ENCODE peak calls at places on chromosomes 7 and 10, in nine cellular contexts. N is lower lobe of right lung, R is stomach, S is hepatocyte, T is H9, P is upper lobe of left lung, W is RWPE2, H is left lung, L is ovary. C is an unnamed sample.
A peak's percentile ranks its signal among the peaks of the same experiment; 100 is the strongest.

GRCh38 chr7:116524609-116525297 is at the start of gene CAV1:
- DNase-seq in N (peak; percentile 84), R (peak; percentile 65), S (peak; percentile 78), T (peak; percentile 78), P (peak; percentile 83), W (peak; percentile 94), H (peak; percentile 88), L (peak; percentile 88), C (peak; percentile 89)

GRCh38 chr7:74272305-74273038 is 16.7 kb upstream of the CLIP2 start:
- DNase-seq in N (peak; percentile 85), R (peak; percentile 45), S (peak; percentile 75), T (peak; percentile 72), P (peak; percentile 76), W (no peak), H (peak; percentile 89), L (peak; percentile 70), C (peak; percentile 77)

GRCh38 chr7:90933984-90934383 is 330.2 kb upstream of the FZD1 start:
- DNase-seq in N (no peak), R (no peak), S (no peak), T (no peak), P (no peak), W (no peak), H (no peak), L (no peak), C (peak; percentile 27)

GRCh38 chr7:51067757-51068156 is 248.9 kb downstream of the COBL start:
- DNase-seq in N (no peak), R (peak; percentile 65), S (peak; percentile 80), T (peak; percentile 74), P (peak; percentile 48), W (no peak), H (no peak), L (no peak), C (no peak)

GRCh38 chr10:42476101-42476500 is 162.3 kb downstream of the ZNF33B start:
- DNase-seq in N (no peak), R (no peak), S (no peak), T (no peak), P (no peak), W (no peak), H (peak; percentile 68), L (no peak), C (no peak)

GRCh38 chr7:110983822-110984456 is 107.0 kb upstream of the LRRN3 start:
- DNase-seq in N (no peak), R (no peak), S (no peak), T (no peak), P (no peak), W (no peak), H (no peak), L (no peak), C (no peak)

GRCh38 chr7:70997275-70997674 is 134.7 kb upstream of the GALNT17 start:
- DNase-seq in N (no peak), R (no peak), S (no peak), T (no peak), P (no peak), W (no peak), H (no peak), L (no peak), C (no peak)

GRCh38 chr7:111527545-111527944 is 34.7 kb downstream of the IMMP2L start:
- DNase-seq in N (no peak), R (no peak), S (no peak), T (no peak), P (no peak), W (no peak), H (no peak), L (no peak), C (no peak)

GRCh38 chr7:43648725-43649406 is 66.0 kb downstream of the STK17A start:
- DNase-seq in N (no peak), R (no peak), S (no peak), T (no peak), P (peak; percentile 72), W (no peak), H (no peak), L (no peak), C (no peak)

GRCh38 chr7:83947260-83947659 is 247.3 kb downstream of the SEMA3A start:
- DNase-seq in N (no peak), R (no peak), S (peak; percentile 10), T (peak; percentile 71), P (no peak), W (no peak), H (no peak), L (no peak), C (no peak)

GRCh38 chr10:88456730-88457129 is 126.4 kb downstream of the RNLS start:
- DNase-seq in N (no peak), R (no peak), S (no peak), T (no peak), P (no peak), W (no peak), H (no peak), L (no peak), C (no peak)

GRCh38 chr10:126017961-126018560 is 121.7 kb downstream of the FANK1 start:
- DNase-seq in N (no peak), R (no peak), S (peak; percentile 15), T (no peak), P (no peak), W (no peak), H (no peak), L (no peak), C (no peak)

GRCh38 chr10:15642095-15642494 is 77.6 kb downstream of the ITGA8 start:
- DNase-seq in N (no peak), R (no peak), S (no peak), T (no peak), P (no peak), W (no peak), H (no peak), L (no peak), C (no peak)

GRCh38 chr7:43834463-43835251 is 34.7 kb downstream of the MRPS24 start:
- DNase-seq in N (no peak), R (no peak), S (no peak), T (no peak), P (no peak), W (no peak), H (no peak), L (no peak), C (no peak)

GRCh38 chr7:151012921-151013347 is 11.4 kb downstream of the ATG9B start:
- DNase-seq in N (no peak), R (no peak), S (peak; percentile 72), T (peak; percentile 76), P (no peak), W (peak; percentile 39), H (no peak), L (no peak), C (no peak)

GRCh38 chr7:36802459-36802858 is 78.2 kb upstream of the AOAH start:
- DNase-seq in N (no peak), R (no peak), S (no peak), T (no peak), P (no peak), W (no peak), H (no peak), L (no peak), C (no peak)

GRCh38 chr10:28135258-28135657 is 136.4 kb upstream of the ODAD2 start:
- DNase-seq in N (no peak), R (no peak), S (no peak), T (no peak), P (no peak), W (no peak), H (no peak), L (no peak), C (no peak)

DNA sequence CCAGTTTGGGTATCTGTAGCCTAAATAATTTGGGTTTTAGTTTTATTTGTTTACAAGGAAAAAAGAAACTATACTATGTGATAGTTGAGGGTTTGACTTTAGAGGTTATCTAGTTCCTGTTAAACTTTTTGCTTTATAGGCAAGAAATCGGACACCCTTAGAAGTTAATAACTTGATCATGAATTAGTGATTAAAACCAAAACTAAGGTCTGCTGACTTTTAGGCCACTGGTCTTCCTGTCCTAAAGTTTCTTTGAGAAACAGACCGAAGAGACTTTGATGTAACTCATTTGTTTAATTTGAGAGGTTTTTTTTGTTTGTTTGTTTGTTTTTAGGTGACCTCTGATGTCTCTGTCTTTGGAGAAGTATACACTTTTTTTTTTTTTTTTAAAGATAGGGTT is 59.7 kb downstream of the PHTF2 start:
- DNase-seq in N (no peak), R (no peak), S (no peak), T (no peak), P (no peak), W (no peak), H (no peak), L (no peak), C (no peak)
- H3K4me1 ChIP-seq in N (peaks cover 5% of the 10 kb centered on the region), R (peaks cover 11% of the 10 kb centered on the region), S (no peaks in the 10 kb centered on the region), T (no peaks in the 10 kb centered on the region), P (no peaks in the 10 kb centered on the region), W (no peaks in the 10 kb centered on the region), H (no peaks in the 10 kb centered on the region), L (no peaks in the 10 kb centered on the region), C (peaks cover 20% of the 10 kb centered on the region)

DNA sequence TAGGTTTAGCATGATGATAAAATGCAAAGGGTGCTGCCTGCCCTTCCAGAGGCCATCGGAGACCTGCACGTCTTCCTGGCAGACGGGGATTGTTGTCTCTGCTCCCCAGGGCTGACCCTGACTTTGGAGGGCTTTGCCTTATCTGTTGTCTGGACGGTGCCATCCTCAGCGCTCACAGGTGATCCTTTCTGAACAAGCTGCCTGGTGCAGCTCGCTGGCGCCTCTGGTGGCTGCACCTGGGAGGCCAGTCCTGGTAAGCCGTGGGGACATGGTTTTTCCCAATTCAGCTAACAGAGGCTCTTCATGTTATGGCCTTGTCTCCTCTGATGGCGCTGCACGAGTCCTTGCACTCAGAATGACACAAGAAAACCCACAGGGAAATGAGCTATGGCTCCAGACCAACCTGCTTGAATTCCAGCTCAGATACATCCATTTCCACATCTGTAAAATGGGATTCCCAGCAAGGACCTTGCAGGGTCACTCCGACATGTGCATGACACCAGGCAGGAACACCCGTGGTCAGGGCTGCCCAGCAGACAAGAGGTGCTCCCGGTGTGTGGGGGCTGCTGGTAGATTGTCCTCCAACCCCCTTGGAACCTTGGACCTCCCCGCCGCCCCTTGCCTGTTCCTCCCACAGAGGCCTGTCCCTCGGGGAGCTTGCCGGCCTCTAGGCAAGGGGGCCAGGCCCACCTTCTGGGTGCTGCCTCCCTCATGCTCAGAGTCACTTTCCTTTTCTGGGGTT is 50.4 kb upstream of the SHH start:
- DNase-seq in N (no peak), R (peak; percentile 23), S (no peak), T (peak; percentile 12), P (no peak), W (peak; percentile 44), H (peak; percentile 63), L (no peak), C (no peak)
- TF ChIP-seq CTCF in N (no peak), R (no peak), S (no peak), T (peak; percentile 65), P (no peak), W (peak; percentile 42), H (no peak), L (no peak), C (no peak)

GRCh38 chr7:127514499-127514898 is 70.9 kb downstream of the GCC1 start:
- DNase-seq in N (no peak), R (no peak), S (peak; percentile 30), T (no peak), P (no peak), W (no peak), H (no peak), L (no peak), C (no peak)
- H3K27me3 ChIP-seq in N (no peaks in the 10 kb centered on the region), R (no peaks in the 10 kb centered on the region), S (peaks cover 23% of the 10 kb centered on the region), T (no peaks in the 10 kb centered on the region), P (no peaks in the 10 kb centered on the region), W (peaks cover 8% of the 10 kb centered on the region), H (no peaks in the 10 kb centered on the region), L (no peaks in the 10 kb centered on the region), C (no peaks in the 10 kb centered on the region)

GRCh38 chr10:73914036-73914435 is 3.1 kb downstream of the PLAU start:
- DNase-seq in N (no peak), R (no peak), S (no peak), T (no peak), P (no peak), W (no peak), H (no peak), L (no peak), C (no peak)
- H3K4me1 ChIP-seq in N (peaks cover 53% of the 10 kb centered on the region), R (peaks cover 57% of the 10 kb centered on the region), S (peaks cover 21% of the 10 kb centered on the region), T (peaks cover 9% of the 10 kb centered on the region), P (peaks cover 52% of the 10 kb centered on the region), W (peaks cover 51% of the 10 kb centered on the region), H (peaks cover 67% of the 10 kb centered on the region), L (no peaks in the 10 kb centered on the region), C (peaks cover 9% of the 10 kb centered on the region)